ENCODE peak calls at places on chromosome 7, in seven cellular contexts. One of them, this sample, is unnamed.

GRCh38 chr7:35805876-35806275 is 5.0 kb downstream of the SEPTIN7 start:
- DNase-seq in AG10803: peak
- DNase-seq in B cell: no peak
- DNase-seq in tibial nerve: no peak
- DNase-seq in endodermal cell: no peak
- DNase-seq in Calu3: no peak
- DNase-seq in testis: no peak
- DNase-seq in this sample: no peak

GRCh38 chr7:116395125-116395791 is 104.3 kb upstream of the CAV2 start:
- DNase-seq in Calu3: peak
- DNase-seq in testis: no peak
- DNase-seq in AG10803: peak
- DNase-seq in endodermal cell: peak
- DNase-seq in tibial nerve: no peak
- DNase-seq in B cell: no peak
- DNase-seq in this sample: peak

GRCh38 chr7:131630427-131630826 is 74.0 kb upstream of the PODXL start:
- DNase-seq in Calu3: no peak
- DNase-seq in AG10803: no peak
- DNase-seq in testis: no peak
- DNase-seq in B cell: no peak
- DNase-seq in endodermal cell: no peak
- DNase-seq in tibial nerve: no peak
- DNase-seq in this sample: no peak

GRCh38 chr7:71131753-71132520 is at the start of gene GALNT17:
- DNase-seq in B cell: no peak
- DNase-seq in AG10803: no peak
- DNase-seq in tibial nerve: no peak
- DNase-seq in endodermal cell: no peak
- DNase-seq in Calu3: no peak
- DNase-seq in testis: peak
- DNase-seq in this sample: no peak

GRCh38 chr7:50869108-50869716 is 86.5 kb upstream of the GRB10 start:
- DNase-seq in B cell: no peak
- DNase-seq in Calu3: peak
- DNase-seq in endodermal cell: no peak
- DNase-seq in tibial nerve: peak
- DNase-seq in testis: peak
- DNase-seq in AG10803: peak
- DNase-seq in this sample: peak

GRCh38 chr7:117043051-117043546 is 89.8 kb downstream of the ST7 start:
- DNase-seq in AG10803: peak
- DNase-seq in tibial nerve: no peak
- DNase-seq in Calu3: no peak
- DNase-seq in testis: no peak
- DNase-seq in endodermal cell: no peak
- DNase-seq in B cell: no peak
- DNase-seq in this sample: no peak

GRCh38 chr7:106535234-106536026 is 125.5 kb downstream of the CCDC71L start:
- DNase-seq in tibial nerve: no peak
- DNase-seq in testis: no peak
- DNase-seq in endodermal cell: no peak
- DNase-seq in B cell: no peak
- DNase-seq in AG10803: peak
- DNase-seq in Calu3: no peak
- DNase-seq in this sample: peak

GRCh38 chr7:115689941-115690340 is 340.6 kb downstream of the TFEC start:
- DNase-seq in AG10803: peak
- DNase-seq in tibial nerve: no peak
- DNase-seq in endodermal cell: no peak
- DNase-seq in B cell: no peak
- DNase-seq in Calu3: no peak
- DNase-seq in testis: no peak
- DNase-seq in this sample: no peak

GRCh38 chr7:112873831-112874553 is 83.8 kb upstream of the TMEM168 start:
- DNase-seq in Calu3: no peak
- DNase-seq in AG10803: no peak
- DNase-seq in B cell: peak
- DNase-seq in endodermal cell: no peak
- DNase-seq in testis: no peak
- DNase-seq in tibial nerve: no peak
- DNase-seq in this sample: no peak

GRCh38 chr7:20035279-20035875 is 181.8 kb downstream of the MACC1 start:
- DNase-seq in AG10803: no peak
- DNase-seq in testis: no peak
- DNase-seq in tibial nerve: no peak
- DNase-seq in B cell: no peak
- DNase-seq in Calu3: no peak
- DNase-seq in endodermal cell: no peak
- DNase-seq in this sample: no peak

GRCh38 chr7:103685646-103686418 is 239.8 kb upstream of the SLC26A5 start:
- DNase-seq in AG10803: no peak
- DNase-seq in tibial nerve: no peak
- DNase-seq in endodermal cell: no peak
- DNase-seq in Calu3: no peak
- DNase-seq in testis: no peak
- DNase-seq in B cell: no peak
- DNase-seq in this sample: no peak

GRCh38 chr7:31172071-31172470 is 120.0 kb downstream of the ADCYAP1R1 start:
- DNase-seq in AG10803: no peak
- DNase-seq in endodermal cell: no peak
- DNase-seq in tibial nerve: no peak
- DNase-seq in B cell: no peak
- DNase-seq in testis: no peak
- DNase-seq in Calu3: no peak
- DNase-seq in this sample: no peak

GRCh38 chr7:46220066-46220630 is 299.1 kb upstream of the IGFBP3 start:
- DNase-seq in testis: no peak
- DNase-seq in AG10803: peak
- DNase-seq in tibial nerve: no peak
- DNase-seq in B cell: no peak
- DNase-seq in Calu3: peak
- DNase-seq in endodermal cell: no peak
- DNase-seq in this sample: peak

GRCh38 chr7:69827140-69827919 is 229.1 kb downstream of the AUTS2 start:
- DNase-seq in endodermal cell: no peak
- DNase-seq in testis: no peak
- DNase-seq in AG10803: no peak
- DNase-seq in B cell: peak
- DNase-seq in Calu3: no peak
- DNase-seq in tibial nerve: no peak
- DNase-seq in this sample: no peak

GRCh38 chr7:3294432-3295100 is 6.5 kb upstream of the SDK1 start:
- DNase-seq in AG10803: no peak
- DNase-seq in tibial nerve: no peak
- DNase-seq in Calu3: peak
- DNase-seq in B cell: no peak
- DNase-seq in endodermal cell: peak
- DNase-seq in testis: no peak
- DNase-seq in this sample: no peak

GRCh38 chr7:113143486-113144257 is 25.3 kb upstream of the SMIM30 start:
- DNase-seq in testis: no peak
- DNase-seq in Calu3: no peak
- DNase-seq in tibial nerve: no peak
- DNase-seq in AG10803: no peak
- DNase-seq in endodermal cell: no peak
- DNase-seq in B cell: no peak
- DNase-seq in this sample: no peak

GRCh38 chr7:132650498-132650897 is 74.2 kb upstream of the PLXNA4 start:
- DNase-seq in Calu3: no peak
- DNase-seq in AG10803: peak
- DNase-seq in testis: no peak
- DNase-seq in tibial nerve: no peak
- DNase-seq in B cell: no peak
- DNase-seq in endodermal cell: no peak
- DNase-seq in this sample: peak

GRCh38 chr7:28723336-28723735 is 234.8 kb downstream of the TRIL start:
- DNase-seq in B cell: no peak
- DNase-seq in endodermal cell: no peak
- DNase-seq in tibial nerve: no peak
- DNase-seq in Calu3: no peak
- DNase-seq in AG10803: no peak
- DNase-seq in testis: no peak
- DNase-seq in this sample: no peak

DNA sequence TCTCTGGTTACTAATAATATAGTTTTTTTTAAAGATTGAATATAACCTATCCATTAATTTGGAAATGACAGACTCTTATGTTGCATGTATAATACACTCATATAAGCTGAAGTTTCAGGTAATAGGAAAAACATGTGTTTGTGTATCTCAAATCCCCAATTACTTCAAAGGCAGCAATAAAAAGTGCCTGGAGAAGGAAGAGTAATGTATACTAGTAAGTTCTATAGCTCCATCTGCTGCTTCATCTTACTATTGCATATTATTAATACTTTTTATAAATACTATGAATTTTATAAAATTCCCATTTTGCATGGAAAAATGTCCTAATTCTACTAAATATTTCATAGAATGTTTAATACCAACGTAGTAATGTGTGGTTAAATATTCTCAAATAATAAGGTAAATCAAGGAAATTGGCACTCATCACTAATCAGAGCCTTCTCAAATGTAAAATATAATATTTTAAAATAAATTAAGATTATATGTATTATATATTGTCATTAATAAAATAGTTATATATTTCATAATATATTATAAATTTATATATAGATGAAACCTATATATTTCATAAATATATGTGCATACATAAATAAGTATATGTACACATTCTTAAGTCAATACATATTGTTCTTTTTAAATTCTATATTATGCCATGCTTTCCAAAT is 311.9 kb downstream of the HGF start:
- DNase-seq in Calu3: no peak
- DNase-seq in testis: no peak
- DNase-seq in endodermal cell: no peak
- DNase-seq in tibial nerve: no peak
- DNase-seq in AG10803: peak
- DNase-seq in B cell: no peak
- DNase-seq in this sample: peak
- TF ChIP-seq CTCF in Calu3: no peak
- TF ChIP-seq CTCF in testis: peak
- TF ChIP-seq CTCF in endodermal cell: peak
- TF ChIP-seq CTCF in tibial nerve: no peak
- TF ChIP-seq CTCF in AG10803: peak
- TF ChIP-seq CTCF in B cell: no peak
- TF ChIP-seq CTCF in this sample: peak

GRCh38 chr7:98483276-98483963 is 82.5 kb upstream of the BAIAP2L1 start:
- DNase-seq in AG10803: no peak
- DNase-seq in endodermal cell: no peak
- DNase-seq in testis: no peak
- DNase-seq in tibial nerve: no peak
- DNase-seq in Calu3: no peak
- DNase-seq in B cell: no peak
- DNase-seq in this sample: no peak
- TF ChIP-seq CTCF in AG10803: no peak
- TF ChIP-seq CTCF in endodermal cell: peak
- TF ChIP-seq CTCF in testis: no peak
- TF ChIP-seq CTCF in tibial nerve: no peak
- TF ChIP-seq CTCF in Calu3: no peak
- TF ChIP-seq CTCF in B cell: no peak
- TF ChIP-seq CTCF in this sample: no peak

DNA sequence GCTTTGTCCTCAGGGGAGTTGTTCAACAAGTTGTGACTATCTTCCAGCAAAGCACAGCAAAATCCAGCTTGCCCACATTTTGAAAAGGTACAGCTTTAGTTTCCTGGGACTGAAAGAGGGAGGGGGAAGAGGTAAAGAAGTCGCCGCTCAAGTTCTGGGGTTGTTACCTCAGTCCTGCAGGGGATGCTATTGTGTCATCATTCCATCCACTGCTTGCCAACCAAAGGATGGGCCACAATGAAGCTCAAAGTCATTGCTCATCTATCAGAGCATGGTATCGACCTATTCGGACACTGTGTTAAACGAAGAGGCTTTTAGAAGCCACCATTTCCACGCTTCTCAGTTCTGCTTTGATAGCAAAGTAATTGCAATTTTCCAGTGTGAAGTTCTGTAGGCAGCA is 34.3 kb downstream of the NPY start:
- DNase-seq in testis: no peak
- DNase-seq in endodermal cell: peak
- DNase-seq in Calu3: no peak
- DNase-seq in AG10803: peak
- DNase-seq in tibial nerve: no peak
- DNase-seq in B cell: peak
- DNase-seq in this sample: no peak
- TF ChIP-seq CTCF in testis: no peak
- TF ChIP-seq CTCF in endodermal cell: peak
- TF ChIP-seq CTCF in Calu3: no peak
- TF ChIP-seq CTCF in AG10803: peak
- TF ChIP-seq CTCF in tibial nerve: no peak
- TF ChIP-seq CTCF in B cell: no peak
- TF ChIP-seq CTCF in this sample: no peak

GRCh38 chr7:104922187-104923009 is 91.6 kb upstream of the KMT2E start:
- DNase-seq in testis: no peak
- DNase-seq in B cell: no peak
- DNase-seq in tibial nerve: no peak
- DNase-seq in Calu3: no peak
- DNase-seq in endodermal cell: no peak
- DNase-seq in AG10803: peak
- DNase-seq in this sample: peak
- TF ChIP-seq CTCF in testis: no peak
- TF ChIP-seq CTCF in B cell: no peak
- TF ChIP-seq CTCF in tibial nerve: no peak
- TF ChIP-seq CTCF in Calu3: no peak
- TF ChIP-seq CTCF in endodermal cell: no peak
- TF ChIP-seq CTCF in AG10803: no peak
- TF ChIP-seq CTCF in this sample: no peak

This sample was measured in HFFc6.